ENCODE peak calls at places on chromosomes 13 and 19, in ten cellular contexts. F is endothelial cell of umbilical vein; R is RWPE1; U is WTC11; I is stimulated activated CD8-positive, alpha-beta memory T cell treated with anti-CD3 and anti-CD28 coated beads, Interleukin-4, amount 100 ng/mL, for 48 hours; P is activated naive CD4-positive, alpha-beta T cell; A is fibroblast of mammary gland; Z is NCI-H1092 treated with DMSO at 0.1 percent for 48 hours; Y is GM23338; G is AG10803. W is an unnamed sample.

GRCh38 chr19:55117636-55118391 is at the start of gene PPP1R12C:
- DNase-seq in F (peak; percentile 98), R (peak; percentile 98), U (peak; percentile 98), I (peak; percentile 98), P (peak; percentile 90), A (peak; percentile 98), Z (peak; percentile 94), Y (peak; percentile 99), G (peak; percentile 99), W (peak; percentile 99)

GRCh38 chr13:73995752-73996151 is 138.5 kb downstream of the KLF12 start:
- DNase-seq in F (no peak), R (no peak), U (no peak), I (no peak), P (no peak), A (no peak), Z (no peak), Y (no peak), G (no peak), W (no peak)

GRCh38 chr19:43501661-43502418 is 2.7 kb downstream of the PHLDB3 start:
- DNase-seq in F (no peak), R (no peak), U (peak; percentile 84), I (no peak), P (no peak), A (no peak), Z (no peak), Y (peak; percentile 94), G (no peak), W (no peak)

GRCh38 chr19:27776020-27776419 is 1436.9 kb downstream of the UQCRFS1 start:
- DNase-seq in F (no peak), R (no peak), U (no peak), I (peak; percentile 28), P (no peak), A (peak; percentile 82), Z (no peak), Y (peak; percentile 69), G (peak; percentile 40), W (peak; percentile 73)

GRCh38 chr13:39822437-39822836 is 167.0 kb downstream of the COG6 start:
- DNase-seq in F (peak; percentile 16), R (no peak), U (no peak), I (no peak), P (no peak), A (no peak), Z (no peak), Y (no peak), G (no peak), W (peak; percentile 60)

GRCh38 chr13:73819711-73820110 is 314.5 kb downstream of the KLF12 start:
- DNase-seq in F (no peak), R (no peak), U (no peak), I (no peak), P (no peak), A (no peak), Z (no peak), Y (no peak), G (no peak), W (no peak)

GRCh38 chr13:24500977-24501376 is 11.6 kb downstream of the PARP4 start:
- DNase-seq in F (peak; percentile 80), R (peak; percentile 45), U (no peak), I (no peak), P (no peak), A (peak; percentile 68), Z (no peak), Y (no peak), G (peak; percentile 44), W (peak; percentile 91)

GRCh38 chr13:40982772-40983171 is 36.3 kb downstream of the ELF1 start:
- DNase-seq in F (peak; percentile 95), R (no peak), U (no peak), I (peak; percentile 55), P (no peak), A (peak; percentile 51), Z (no peak), Y (no peak), G (peak; percentile 10), W (peak; percentile 84)

GRCh38 chr13:44961997-44962396 is 27.3 kb downstream of the NUFIP1 start:
- DNase-seq in F (no peak), R (no peak), U (no peak), I (no peak), P (no peak), A (no peak), Z (no peak), Y (no peak), G (no peak), W (no peak)

GRCh38 chr19:7789447-7789846 is 26.4 kb downstream of the CLEC4M start:
- DNase-seq in F (no peak), R (no peak), U (peak; percentile 87), I (peak; percentile 45), P (no peak), A (no peak), Z (no peak), Y (peak; percentile 79), G (no peak), W (no peak)

GRCh38 chr19:49761625-49762311 is 1.3 kb downstream of the TSKS start:
- DNase-seq in F (no peak), R (no peak), U (no peak), I (no peak), P (no peak), A (peak; percentile 87), Z (no peak), Y (peak; percentile 73), G (peak; percentile 67), W (peak; percentile 21)

GRCh38 chr13:104140557-104140956 is 1074.3 kb upstream of the SLC10A2 start:
- DNase-seq in F (peak; percentile 18), R (no peak), U (no peak), I (no peak), P (no peak), A (no peak), Z (peak; percentile 65), Y (no peak), G (no peak), W (peak; percentile 79)

GRCh38 chr13:40666905-40667621 is 622 bp upstream of the FOXO1 start:
- DNase-seq in F (no peak), R (peak; percentile 44), U (peak; percentile 59), I (peak; percentile 52), P (peak; percentile 61), A (no peak), Z (peak; percentile 40), Y (peak; percentile 70), G (no peak), W (no peak)

GRCh38 chr19:4902796-4903195 is at the start of gene ARRDC5:
- DNase-seq in F (no peak), R (no peak), U (no peak), I (no peak), P (no peak), A (no peak), Z (no peak), Y (no peak), G (no peak), W (no peak)

W was measured in iris pigment epithelial cell.